ENCODE peak calls at places on chromosome 16, in four cellular contexts. K, B, F and C are unnamed samples. For H3K4me1, the result is how much of the 10 kb centered on the place peaks cover.

GRCh38 chr16:28543072-28543471 is 4.3 kb upstream of the NUPR1 start:
- DNase-seq in K (no peak), B (peak), F (no peak), C (peak)

GRCh38 chr16:72042157-72042660 is 12.1 kb upstream of the HP start:
- DNase-seq in K (no peak), B (no peak), F (no peak), C (no peak)

GRCh38 chr16:11800385-11800718 is 3.3 kb upstream of the ZC3H7A start:
- DNase-seq in K (no peak), B (no peak), F (no peak), C (no peak)

GRCh38 chr16:693364-693763 is 3.2 kb upstream of the WDR24 start:
- DNase-seq in K (peak), B (no peak), F (no peak), C (no peak)

GRCh38 chr16:12583237-12583897 is 220.3 kb downstream of the CPPED1 start:
- DNase-seq in K (no peak), B (peak), F (no peak), C (no peak)

GRCh38 chr16:69114976-69115355 is 9.5 kb downstream of the HAS3 start:
- DNase-seq in K (no peak), B (no peak), F (no peak), C (no peak)

GRCh38 chr16:72877374-72878028 is 170.4 kb downstream of the ZFHX3 start:
- DNase-seq in K (no peak), B (no peak), F (no peak), C (no peak)

GRCh38 chr16:66014221-66014620 is 352.3 kb upstream of the CDH5 start:
- DNase-seq in K (no peak), B (no peak), F (no peak), C (no peak)

GRCh38 chr16:11992594-11993524 is 16.3 kb downstream of the SNX29 start:
- DNase-seq in K (no peak), B (no peak), F (no peak), C (no peak)

GRCh38 chr16:397736-398332 is 835 bp downstream of the NME4 start:
- DNase-seq in K (peak), B (peak), F (peak), C (peak)

GRCh38 chr16:68375801-68376536 is 65.2 kb downstream of the PRMT7 start:
- DNase-seq in K (no peak), B (no peak), F (no peak), C (no peak)

GRCh38 chr16:71698491-71698890 is 26.0 kb downstream of the PHLPP2 start:
- DNase-seq in K (no peak), B (no peak), F (no peak), C (no peak)

GRCh38 chr16:30368122-30368791 is 2.0 kb downstream of the TBC1D10B start:
- DNase-seq in K (peak), B (no peak), F (no peak), C (no peak)

GRCh38 chr16:66752379-66752778 is 970 bp upstream of the DYNC1LI2 start:
- DNase-seq in K (no peak), B (no peak), F (no peak), C (no peak)

GRCh38 chr16:19680972-19681371 is 37.1 kb downstream of the KNOP1 start:
- DNase-seq in K (no peak), B (no peak), F (no peak), C (no peak)

GRCh38 chr16:25988882-25989281 is 297.1 kb downstream of the HS3ST4 start:
- DNase-seq in K (no peak), B (no peak), F (no peak), C (no peak)

GRCh38 chr16:13307255-13307654 is 405.9 kb downstream of the SHISA9 start:
- DNase-seq in K (no peak), B (no peak), F (no peak), C (no peak)

GRCh38 chr16:88436796-88437195 is 16.3 kb upstream of the ZFPM1 start:
- DNase-seq in K (no peak), B (no peak), F (no peak), C (no peak)

GRCh38 chr16:81181013-81181720 is 57.3 kb upstream of the BCO1 start:
- DNase-seq in K (peak), B (peak), F (peak), C (peak)

GRCh38 chr16:4500283-4500682 is 24.1 kb downstream of the HMOX2 start:
- DNase-seq in K (no peak), B (no peak), F (no peak), C (no peak)

GRCh38 chr16:35510701-35511100 is 2051.3 kb downstream of the TP53TG3F start:
- DNase-seq in K (no peak), B (no peak), F (no peak), C (no peak)

GRCh38 chr16:27515874-27516353 is 33.8 kb downstream of the GTF3C1 start:
- DNase-seq in K (peak), B (no peak), F (no peak), C (peak)

GRCh38 chr16:88706965-88707871 is 915 bp downstream of the CTU2 start:
- DNase-seq in K (peak), B (no peak), F (no peak), C (no peak)

GRCh38 chr16:30628628-30629342 is 18.6 kb upstream of the ZNF689 start:
- DNase-seq in K (peak), B (peak), F (peak), C (peak)

GRCh38 chr16:6131526-6132050 is 1034.0 kb upstream of the EEF2KMT start:
- DNase-seq in K (no peak), B (no peak), F (no peak), C (no peak)

GRCh38 chr16:72021043-72021442 is 12.5 kb downstream of the DHODH start:
- DNase-seq in K (peak), B (no peak), F (no peak), C (no peak)

DNA sequence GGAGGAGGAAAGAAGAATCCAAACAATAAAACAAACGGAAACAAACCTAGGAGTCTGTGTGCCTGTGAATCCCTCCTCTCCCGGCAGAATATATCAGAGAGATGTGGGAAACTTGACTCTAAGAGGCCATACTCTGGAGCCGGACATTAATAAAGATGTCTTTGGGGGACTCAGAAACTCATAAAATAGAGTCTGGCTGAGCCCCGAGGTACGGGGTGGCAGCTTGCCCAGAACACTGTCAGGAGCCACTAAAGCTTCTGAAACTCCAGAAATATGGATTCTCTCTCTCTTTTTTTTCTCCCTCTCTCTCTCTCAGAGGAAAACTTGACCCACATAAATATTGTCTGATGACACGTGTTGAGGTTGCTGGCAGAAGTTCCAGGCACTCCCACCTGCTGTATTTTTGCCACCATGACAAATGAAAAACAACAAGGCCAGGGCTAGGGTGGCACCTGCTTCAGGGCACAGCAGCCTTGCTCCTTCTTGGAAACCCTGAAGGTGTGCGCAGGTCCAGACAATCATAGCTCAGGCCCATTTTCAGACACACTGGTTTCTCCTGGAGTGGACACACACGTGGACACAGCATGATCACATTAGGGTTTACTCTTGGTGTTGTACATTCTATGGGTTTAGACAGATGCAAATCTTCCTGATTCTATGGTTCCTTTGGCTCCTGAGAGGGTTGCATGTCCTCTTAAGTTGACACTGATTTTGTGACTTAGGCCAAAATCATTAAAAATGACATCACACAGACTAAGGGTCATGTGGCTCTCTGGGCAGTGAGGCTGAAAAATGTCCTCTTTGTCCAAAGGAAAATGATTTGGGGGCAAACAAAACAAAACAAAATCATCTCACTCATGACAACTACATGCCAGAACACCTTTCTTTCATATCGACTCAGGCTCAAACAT is 282.6 kb upstream of the IRX3 start:
- DNase-seq in K (no peak), B (no peak), F (peak), C (no peak)
- H3K4me3 ChIP-seq in K (no peak), B (no peak), F (no peak), C (no peak)

DNA sequence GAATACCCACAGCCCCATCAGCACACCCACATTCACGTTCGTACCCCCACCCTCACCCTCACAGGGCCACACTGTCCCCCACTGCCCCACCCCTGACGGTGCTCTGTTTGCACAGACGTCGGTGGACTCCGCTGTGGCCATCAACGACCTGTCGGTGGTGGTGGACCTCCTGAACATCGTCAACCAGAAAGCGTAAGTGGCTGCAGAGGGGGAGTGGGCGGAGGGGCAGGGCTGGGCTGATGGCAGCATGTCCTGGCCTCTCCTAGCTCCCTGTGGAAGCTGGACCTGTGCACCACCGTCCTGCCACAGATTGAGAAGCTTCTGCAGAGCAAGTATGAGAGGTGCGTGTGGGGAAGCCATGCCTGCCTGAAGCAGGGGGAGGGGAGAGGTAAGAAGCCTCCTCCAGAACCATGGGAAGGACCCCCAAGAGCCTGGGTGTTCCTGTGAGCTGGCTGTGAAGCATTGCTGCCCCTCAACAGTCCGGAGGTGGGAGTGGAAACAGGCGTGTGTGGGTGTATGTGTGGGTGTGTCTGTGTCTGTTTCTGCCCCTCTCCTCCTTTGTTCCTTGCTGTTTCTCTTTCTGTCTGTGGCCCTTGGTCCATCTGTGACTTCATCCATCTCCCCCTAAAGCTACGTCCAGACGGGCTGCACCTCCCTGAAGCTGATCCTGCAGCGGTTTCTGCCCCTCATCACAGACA is 20.3 kb downstream of the KATNB1 start:
- DNase-seq in K (no peak), B (no peak), F (no peak), C (no peak)
- TF ChIP-seq CTCF in K (no peak), B (no peak), F (no peak), C (no peak)

GRCh38 chr16:49277766-49278566 is 3.7 kb downstream of the CBLN1 start:
- DNase-seq in K (no peak), B (no peak), F (no peak), C (no peak)
- H3K4me1 ChIP-seq in K (under half), B (under half), F (half or more), C (under half)

GRCh38 chr16:75416904-75417565 is 16.3 kb downstream of the CFDP1 start:
- DNase-seq in K (no peak), B (no peak), F (no peak), C (no peak)

GRCh38 chr16:75424096-75424762 is 9.1 kb downstream of the CFDP1 start:
- DNase-seq in K (no peak), B (no peak), F (no peak), C (no peak)

GRCh38 chr16:75415169-75415908 is 18.0 kb downstream of the CFDP1 start:
- DNase-seq in K (no peak), B (no peak), F (no peak), C (no peak)

GRCh38 chr16:75421820-75422126 is 11.5 kb downstream of the CFDP1 start:
- DNase-seq in K (no peak), B (no peak), F (no peak), C (no peak)

DNA sequence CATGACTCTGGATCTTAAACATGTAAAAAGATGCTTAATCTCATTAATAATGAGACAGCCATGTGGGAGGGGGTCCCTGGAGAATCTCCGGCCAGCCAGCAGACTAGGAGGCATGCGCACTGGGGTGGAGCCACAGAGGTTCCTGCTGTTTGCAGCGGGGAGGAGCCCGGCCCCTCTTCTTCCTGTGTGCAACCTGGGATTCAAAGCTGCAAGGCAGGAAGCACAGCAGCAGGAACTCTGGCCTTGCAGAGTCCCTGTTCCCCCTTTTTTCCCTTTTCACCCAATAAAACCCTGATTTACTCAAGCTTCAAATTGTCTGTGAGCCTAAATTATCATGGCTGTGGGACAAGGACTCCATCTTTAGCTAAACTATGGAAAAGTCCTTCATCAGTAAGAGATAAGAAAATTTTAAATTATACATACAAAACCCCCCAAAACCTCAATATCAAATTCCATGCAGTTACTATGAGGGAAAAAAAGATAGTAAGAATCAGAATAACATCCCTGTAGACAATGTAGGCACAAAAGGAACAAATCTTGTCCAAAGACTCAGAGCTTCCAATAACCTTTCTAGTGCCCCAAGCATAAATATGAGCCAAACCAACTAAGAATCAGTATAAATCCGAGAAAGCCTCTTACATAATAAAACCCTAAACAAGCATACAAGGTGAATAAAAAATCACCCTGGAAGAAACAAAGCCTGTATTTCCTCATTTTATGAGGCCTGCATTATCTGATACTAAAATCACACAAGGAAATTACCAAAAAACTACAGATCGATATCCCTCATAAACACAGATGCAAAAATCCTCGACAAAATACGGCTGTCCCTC is 12.1 kb downstream of the CFDP1 start:
- DNase-seq in K (peak), B (peak), F (peak), C (peak)
- H3K4me3 ChIP-seq in K (peak), B (peak), F (peak), C (no peak)